ENCODE peak calls at places on chromosomes 4 and X, in five cellular contexts. U is GM12878, D is HepG2, I is K562, E is H1. F is an unnamed sample.

GRCh38 chr4:73011629-73011985 is 57.9 kb downstream of the COX18 start:
- DNase-seq in I (no peak), U (no peak), D (no peak), E (no peak), F (no peak)

GRCh38 chr4:155342142-155342541 is 34.6 kb downstream of the MAP9 start:
- DNase-seq in E (no peak), U (no peak), D (no peak), I (no peak), F (peak; percentile 52)

GRCh38 chr4:94339779-94340178 is 2.9 kb downstream of the HPGDS start:
- DNase-seq in U (no peak), I (no peak), D (no peak), E (no peak), F (no peak)

GRCh38 chr4:151690164-151690856 is 70.5 kb downstream of the GATB start:
- DNase-seq in U (no peak), I (no peak), D (no peak), E (no peak), F (no peak)

GRCh38 chrX:18360867-18361266 is 6.4 kb upstream of the SCML2 start:
- DNase-seq in E (no peak), I (no peak), D (no peak), U (no peak), F (no peak)

GRCh38 chr4:90641856-90642599 is 514.8 kb downstream of the CCSER1 start:
- DNase-seq in D (no peak), E (no peak), I (no peak), U (no peak), F (no peak)

GRCh38 chr4:7426525-7427171 is 8.1 kb downstream of the PSAPL1 start:
- DNase-seq in E (peak; percentile 37), U (no peak), I (no peak), D (no peak), F (no peak)

GRCh38 chr4:189436207-189436606 is 504.5 kb upstream of the FRG1 start:
- DNase-seq in D (peak; percentile 6), E (peak; percentile 57), I (no peak), U (no peak), F (no peak)

GRCh38 chrX:18172970-18173369 is 47.7 kb downstream of the BEND2 start:
- DNase-seq in U (no peak), E (no peak), D (no peak), I (no peak), F (no peak)

GRCh38 chr4:107279729-107280128 is 243.6 kb upstream of the DKK2 start:
- DNase-seq in I (no peak), D (peak; percentile 23), U (no peak), E (no peak), F (no peak)

GRCh38 chr4:65344278-65344825 is 325.9 kb downstream of the EPHA5 start:
- DNase-seq in D (no peak), E (no peak), I (no peak), U (no peak), F (no peak)

GRCh38 chr4:47623916-47624554 is 139.0 kb downstream of the ATP10D start:
- DNase-seq in U (no peak), I (no peak), D (no peak), E (no peak), F (no peak)

GRCh38 chrX:129472116-129472515 is 51.2 kb downstream of the SMARCA1 start:
- DNase-seq in I (no peak), E (no peak), U (no peak), D (no peak), F (no peak)

GRCh38 chr4:151687021-151687640 is 73.7 kb downstream of the GATB start:
- DNase-seq in E (no peak), D (no peak), I (no peak), U (no peak), F (no peak)

GRCh38 chrX:12673487-12673886 is 117.7 kb upstream of the PRPS2 start:
- DNase-seq in D (no peak), E (no peak), U (no peak), I (no peak), F (no peak)

GRCh38 chrX:74179499-74179898 is 124.5 kb upstream of the ZCCHC13 start:
- DNase-seq in U (no peak), D (no peak), E (no peak), I (no peak), F (no peak)

GRCh38 chr4:107115185-107115847 is 79.2 kb upstream of the DKK2 start:
- DNase-seq in D (no peak), I (no peak), E (no peak), U (no peak), F (no peak)

GRCh38 chrX:143669395-143669794 is 33.5 kb upstream of the SLITRK4 start:
- DNase-seq in I (no peak), U (no peak), E (no peak), D (no peak), F (no peak)

GRCh38 chr4:125719987-125720386 is 405.2 kb downstream of the FAT4 start:
- DNase-seq in U (no peak), D (peak; percentile 53), E (no peak), I (no peak), F (peak; percentile 61)

GRCh38 chrX:10042055-10042454 is 74.9 kb downstream of the CLDN34 start:
- DNase-seq in U (no peak), D (no peak), I (no peak), E (no peak), F (no peak)

GRCh38 chrX:19514791-19515614 is at the start of gene MAP3K15:
- DNase-seq in D (peak; percentile 13), E (peak; percentile 56), I (peak; percentile 25), U (no peak), F (peak; percentile 70)

GRCh38 chrX:51743179-51743957 is at the start of gene GSPT2:
- DNase-seq in E (peak; percentile 47), D (no peak), I (peak; percentile 32), U (peak; percentile 34), F (peak; percentile 83)

GRCh38 chr4:122830392-122831095 is 3.9 kb downstream of the FGF2 start:
- DNase-seq in D (no peak), I (no peak), E (no peak), U (no peak), F (no peak)

GRCh38 chr4:62912531-62912930 is 1496.7 kb downstream of the TECRL start:
- DNase-seq in U (no peak), I (no peak), D (peak; percentile 5), E (no peak), F (no peak)

GRCh38 chrX:119573840-119574393 is 446 bp upstream of the UBE2A start:
- DNase-seq in E (no peak), I (peak; percentile 37), D (peak; percentile 10), U (no peak), F (peak; percentile 57)

GRCh38 chrX:22037911-22038537 is 5.9 kb downstream of the PHEX start:
- DNase-seq in I (no peak), E (no peak), U (no peak), D (no peak), F (no peak)

GRCh38 chr4:132540797-132541196 is 608.3 kb upstream of the PCDH10 start:
- DNase-seq in D (no peak), U (no peak), I (no peak), E (no peak), F (no peak)

GRCh38 chr4:28444886-28445496 is 1584.3 kb downstream of the STIM2 start:
- DNase-seq in I (no peak), E (no peak), U (no peak), D (no peak), F (no peak)

GRCh38 chrX:24387724-24388123 is 27.3 kb downstream of the SUPT20HL1 start:
- DNase-seq in E (no peak), U (no peak), I (no peak), D (no peak), F (no peak)

GRCh38 chrX:39969099-39969825 is 128.5 kb downstream of the BCOR start:
- DNase-seq in D (no peak), E (peak; percentile 50), I (no peak), U (no peak), F (no peak)

GRCh38 chr4:168388890-168389289 is 70.3 kb upstream of the DDX60 start:
- DNase-seq in E (no peak), I (no peak), D (no peak), U (no peak), F (no peak)

GRCh38 chr4:85457752-85458467 is 17.0 kb upstream of the ARHGAP24 start:
- DNase-seq in I (no peak), E (no peak), U (no peak), D (no peak), F (no peak)

GRCh38 chrX:19176901-19177630 is 54.8 kb upstream of the ADGRG2 start:
- DNase-seq in E (no peak), D (no peak), I (no peak), U (no peak), F (no peak)

GRCh38 chr4:112213091-112213490 is 18.5 kb upstream of the AP1AR start:
- DNase-seq in I (no peak), E (no peak), U (no peak), D (peak; percentile 30), F (no peak)

GRCh38 chrX:106862972-106863688 is 40.0 kb downstream of the RIPPLY1 start:
- DNase-seq in U (no peak), D (peak; percentile 3), I (no peak), E (peak; percentile 58), F (peak; percentile 9)

GRCh38 chr4:7904942-7905341 is 34.7 kb downstream of the AFAP1 start:
- DNase-seq in I (no peak), U (no peak), D (no peak), E (no peak), F (no peak)

GRCh38 chrX:68695206-68695845 is 47.9 kb downstream of the STARD8 start:
- DNase-seq in E (no peak), U (no peak), I (no peak), D (no peak), F (peak; percentile 26)
- TF ChIP-seq MAX in E (no peak), U (no peak), I (no peak), D (no peak), F (no peak)

GRCh38 chrX:154375156-154375504 is 696 bp upstream of the FLNA start:
- DNase-seq in I (no peak), D (no peak), U (no peak), E (no peak), F (no peak)
- TF ChIP-seq KDM1A in I (no peak), D (no peak), U (no peak), E (no peak), F (no peak)

GRCh38 chr4:82429728-82430192 is 502 bp downstream of the HNRNPDL start:
- DNase-seq in U (no peak), E (no peak), D (no peak), I (peak; percentile 61), F (peak; percentile 55)
- TF ChIP-seq CTCF in U (no peak), E (no peak), D (no peak), I (no peak), F (no peak)

GRCh38 chr4:81085291-81085690 is 54.8 kb downstream of the BMP3 start:
- DNase-seq in E (no peak), I (no peak), U (no peak), D (no peak), F (no peak)
- TF ChIP-seq MAX in E (no peak), I (no peak), U (no peak), D (no peak), F (no peak)

GRCh38 chr4:3520796-3521600 is 11.2 kb downstream of the LRPAP1 start:
- DNase-seq in I (no peak), D (no peak), E (no peak), U (no peak), F (no peak)
- TF ChIP-seq KDM1A in I (no peak), D (no peak), E (no peak), U (no peak), F (no peak)

GRCh38 chr4:32775049-32775448 is 2054.9 kb downstream of the PCDH7 start:
- DNase-seq in I (no peak), U (no peak), D (peak; percentile 59), E (no peak), F (no peak)
- TF ChIP-seq CTCF in I (no peak), U (no peak), D (peak; percentile 68), E (no peak), F (peak; percentile 6)

F was measured in A549.